ENCODE peak calls at places on chromosomes 1 and 21, in six cellular contexts. One of them, this sample, is unnamed.

GRCh38 chr21:42558846-42559245 is 45.2 kb downstream of the SLC37A1 start:
- DNase-seq in thyroid gland: no peak
- DNase-seq in Peyer's patch: no peak
- DNase-seq in HCT116: no peak
- DNase-seq in esophagus squamous epithelium: no peak
- DNase-seq in suprapubic skin: peak
- DNase-seq in this sample: no peak

GRCh38 chr1:39800471-39800835 is 11.8 kb upstream of the BMP8B start:
- DNase-seq in thyroid gland: no peak
- DNase-seq in esophagus squamous epithelium: no peak
- DNase-seq in HCT116: no peak
- DNase-seq in suprapubic skin: no peak
- DNase-seq in Peyer's patch: no peak
- DNase-seq in this sample: no peak

GRCh38 chr1:233788687-233789086 is 115.8 kb upstream of the SLC35F3 start:
- DNase-seq in thyroid gland: no peak
- DNase-seq in Peyer's patch: no peak
- DNase-seq in HCT116: no peak
- DNase-seq in suprapubic skin: no peak
- DNase-seq in esophagus squamous epithelium: no peak
- DNase-seq in this sample: no peak

GRCh38 chr1:172932981-172933380 is 117.8 kb downstream of the TNFSF18 start:
- DNase-seq in suprapubic skin: no peak
- DNase-seq in esophagus squamous epithelium: no peak
- DNase-seq in HCT116: no peak
- DNase-seq in Peyer's patch: no peak
- DNase-seq in thyroid gland: no peak
- DNase-seq in this sample: no peak

GRCh38 chr1:90045853-90046563 is 51.1 kb downstream of the ZNF326 start:
- DNase-seq in HCT116: peak
- DNase-seq in suprapubic skin: no peak
- DNase-seq in thyroid gland: no peak
- DNase-seq in Peyer's patch: no peak
- DNase-seq in esophagus squamous epithelium: no peak
- DNase-seq in this sample: no peak

GRCh38 chr1:84365225-84366221 is 32.8 kb upstream of the DNASE2B start:
- DNase-seq in esophagus squamous epithelium: no peak
- DNase-seq in suprapubic skin: no peak
- DNase-seq in Peyer's patch: peak
- DNase-seq in HCT116: peak
- DNase-seq in thyroid gland: no peak
- DNase-seq in this sample: no peak

GRCh38 chr1:45171575-45171974 is 34.8 kb downstream of the ZSWIM5 start:
- DNase-seq in thyroid gland: no peak
- DNase-seq in Peyer's patch: no peak
- DNase-seq in suprapubic skin: no peak
- DNase-seq in HCT116: no peak
- DNase-seq in esophagus squamous epithelium: no peak
- DNase-seq in this sample: no peak

GRCh38 chr1:1969505-1969900 is 34.1 kb downstream of the CFAP74 start:
- DNase-seq in HCT116: no peak
- DNase-seq in suprapubic skin: no peak
- DNase-seq in esophagus squamous epithelium: no peak
- DNase-seq in Peyer's patch: no peak
- DNase-seq in thyroid gland: no peak
- DNase-seq in this sample: no peak

GRCh38 chr1:66371233-66372005 is 162.5 kb upstream of the SGIP1 start:
- DNase-seq in suprapubic skin: no peak
- DNase-seq in esophagus squamous epithelium: no peak
- DNase-seq in Peyer's patch: no peak
- DNase-seq in HCT116: no peak
- DNase-seq in thyroid gland: no peak
- DNase-seq in this sample: no peak

GRCh38 chr1:27137022-27137542 is 17.8 kb downstream of the SLC9A1 start:
- DNase-seq in Peyer's patch: peak
- DNase-seq in esophagus squamous epithelium: peak
- DNase-seq in HCT116: no peak
- DNase-seq in thyroid gland: no peak
- DNase-seq in suprapubic skin: no peak
- DNase-seq in this sample: no peak

GRCh38 chr1:229221106-229222019 is 49.5 kb upstream of the RAB4A start:
- DNase-seq in esophagus squamous epithelium: no peak
- DNase-seq in HCT116: no peak
- DNase-seq in suprapubic skin: no peak
- DNase-seq in thyroid gland: peak
- DNase-seq in Peyer's patch: peak
- DNase-seq in this sample: no peak

GRCh38 chr1:10867914-10868598 is 71.6 kb upstream of the CASZ1 start:
- DNase-seq in esophagus squamous epithelium: no peak
- DNase-seq in HCT116: no peak
- DNase-seq in Peyer's patch: no peak
- DNase-seq in suprapubic skin: no peak
- DNase-seq in thyroid gland: no peak
- DNase-seq in this sample: no peak

GRCh38 chr1:168301664-168302320 is 21.1 kb downstream of the TBX19 start:
- DNase-seq in HCT116: peak
- DNase-seq in esophagus squamous epithelium: no peak
- DNase-seq in suprapubic skin: no peak
- DNase-seq in thyroid gland: no peak
- DNase-seq in Peyer's patch: no peak
- DNase-seq in this sample: no peak

GRCh38 chr1:152906023-152906565 is 2.3 kb upstream of the IVL start:
- DNase-seq in esophagus squamous epithelium: no peak
- DNase-seq in HCT116: peak
- DNase-seq in Peyer's patch: no peak
- DNase-seq in thyroid gland: no peak
- DNase-seq in suprapubic skin: no peak
- DNase-seq in this sample: no peak

GRCh38 chr1:100565533-100565932 is 27.6 kb downstream of the GPR88 start:
- DNase-seq in thyroid gland: no peak
- DNase-seq in suprapubic skin: no peak
- DNase-seq in esophagus squamous epithelium: no peak
- DNase-seq in Peyer's patch: no peak
- DNase-seq in HCT116: no peak
- DNase-seq in this sample: no peak

GRCh38 chr1:161218301-161219077 is 3.4 kb downstream of the FCER1G start:
- DNase-seq in thyroid gland: no peak
- DNase-seq in Peyer's patch: no peak
- DNase-seq in suprapubic skin: no peak
- DNase-seq in esophagus squamous epithelium: no peak
- DNase-seq in HCT116: no peak
- DNase-seq in this sample: no peak

GRCh38 chr1:91091812-91092211 is 70.0 kb upstream of the ZNF644 start:
- DNase-seq in suprapubic skin: no peak
- DNase-seq in thyroid gland: peak
- DNase-seq in Peyer's patch: no peak
- DNase-seq in esophagus squamous epithelium: no peak
- DNase-seq in HCT116: no peak
- DNase-seq in this sample: no peak

GRCh38 chr1:6967431-6968079 is 182.3 kb downstream of the CAMTA1 start:
- DNase-seq in thyroid gland: no peak
- DNase-seq in Peyer's patch: no peak
- DNase-seq in suprapubic skin: no peak
- DNase-seq in HCT116: no peak
- DNase-seq in esophagus squamous epithelium: no peak
- DNase-seq in this sample: no peak

GRCh38 chr1:109910963-109911798 is 532 bp downstream of the CSF1 start:
- DNase-seq in Peyer's patch: no peak
- DNase-seq in thyroid gland: peak
- DNase-seq in HCT116: no peak
- DNase-seq in esophagus squamous epithelium: no peak
- DNase-seq in suprapubic skin: no peak
- DNase-seq in this sample: no peak

GRCh38 chr1:180228648-180229482 is 1.2 kb upstream of the LHX4 start:
- DNase-seq in HCT116: no peak
- DNase-seq in esophagus squamous epithelium: no peak
- DNase-seq in thyroid gland: no peak
- DNase-seq in suprapubic skin: no peak
- DNase-seq in Peyer's patch: peak
- DNase-seq in this sample: peak

GRCh38 chr1:242824435-242824834 is 299.9 kb upstream of the PLD5 start:
- DNase-seq in suprapubic skin: no peak
- DNase-seq in esophagus squamous epithelium: no peak
- DNase-seq in thyroid gland: no peak
- DNase-seq in HCT116: no peak
- DNase-seq in Peyer's patch: no peak
- DNase-seq in this sample: no peak

GRCh38 chr1:41313661-41314131 is 47.5 kb upstream of the FOXO6 start:
- DNase-seq in esophagus squamous epithelium: no peak
- DNase-seq in Peyer's patch: no peak
- DNase-seq in suprapubic skin: no peak
- DNase-seq in HCT116: peak
- DNase-seq in thyroid gland: no peak
- DNase-seq in this sample: peak

GRCh38 chr1:1406101-1406820 is 832 bp downstream of the MRPL20 start:
- DNase-seq in suprapubic skin: no peak
- DNase-seq in Peyer's patch: no peak
- DNase-seq in esophagus squamous epithelium: no peak
- DNase-seq in HCT116: no peak
- DNase-seq in thyroid gland: no peak
- DNase-seq in this sample: no peak

GRCh38 chr1:203273206-203273868 is 32.0 kb upstream of the BTG2 start:
- DNase-seq in HCT116: peak
- DNase-seq in suprapubic skin: peak
- DNase-seq in thyroid gland: peak
- DNase-seq in esophagus squamous epithelium: peak
- DNase-seq in Peyer's patch: peak
- DNase-seq in this sample: peak

GRCh38 chr1:31645274-31645568 is 545 bp upstream of the PEF1 start:
- DNase-seq in HCT116: no peak
- DNase-seq in thyroid gland: no peak
- DNase-seq in suprapubic skin: no peak
- DNase-seq in esophagus squamous epithelium: no peak
- DNase-seq in Peyer's patch: no peak
- DNase-seq in this sample: no peak

GRCh38 chr1:31646259-31646960 is 1.7 kb upstream of the PEF1 start:
- DNase-seq in Peyer's patch: no peak
- DNase-seq in suprapubic skin: no peak
- DNase-seq in esophagus squamous epithelium: no peak
- DNase-seq in thyroid gland: no peak
- DNase-seq in HCT116: no peak
- DNase-seq in this sample: no peak

GRCh38 chr1:31642897-31643296 is 1.8 kb downstream of the PEF1 start:
- DNase-seq in HCT116: no peak
- DNase-seq in thyroid gland: peak
- DNase-seq in Peyer's patch: no peak
- DNase-seq in suprapubic skin: no peak
- DNase-seq in esophagus squamous epithelium: no peak
- DNase-seq in this sample: no peak

GRCh38 chr1:31643976-31644559 is 608 bp downstream of the PEF1 start:
- DNase-seq in esophagus squamous epithelium: no peak
- DNase-seq in Peyer's patch: no peak
- DNase-seq in HCT116: no peak
- DNase-seq in suprapubic skin: no peak
- DNase-seq in thyroid gland: no peak
- DNase-seq in this sample: no peak

DNA sequence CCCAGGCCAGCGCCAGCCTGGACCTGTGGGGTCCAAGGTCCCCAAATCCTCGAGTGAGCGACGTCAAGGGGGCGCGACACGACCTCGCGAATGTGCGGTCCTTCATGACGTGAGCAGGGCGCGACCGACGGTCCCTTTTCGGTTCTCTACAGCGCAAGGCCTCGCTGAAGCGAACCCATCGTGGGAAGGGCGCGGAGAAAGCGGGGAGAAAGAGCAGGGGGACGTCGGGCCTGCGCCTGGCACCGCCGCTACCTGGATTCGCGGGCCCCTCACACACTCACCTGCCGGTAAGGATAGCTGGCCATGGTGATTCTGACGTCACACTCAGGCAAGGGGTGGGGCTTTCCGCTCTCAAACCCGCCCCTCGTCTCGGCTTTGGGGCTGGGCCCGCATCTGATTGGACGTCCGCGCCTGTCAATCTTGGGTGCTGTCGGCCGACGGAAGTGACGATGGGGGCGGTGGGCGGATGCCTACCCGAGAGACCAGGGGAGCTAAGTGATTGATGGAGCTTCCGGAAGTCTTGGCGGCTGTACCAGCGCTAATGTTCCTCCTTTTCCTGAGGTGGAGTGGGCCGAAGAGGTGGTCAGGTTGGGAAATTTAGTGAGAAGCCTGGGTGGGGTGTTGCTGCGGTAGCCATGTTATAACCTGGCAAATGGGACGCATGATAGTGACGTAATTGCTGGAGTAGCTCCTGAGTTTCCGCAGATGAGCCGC is at the start of gene PEF1:
- DNase-seq in esophagus squamous epithelium: peak
- DNase-seq in HCT116: peak
- DNase-seq in thyroid gland: peak
- DNase-seq in suprapubic skin: peak
- DNase-seq in Peyer's patch: peak
- DNase-seq in this sample: peak
- TF ChIP-seq POLR2A in esophagus squamous epithelium: no peak
- TF ChIP-seq POLR2A in HCT116: peak
- TF ChIP-seq POLR2A in thyroid gland: peak
- TF ChIP-seq POLR2A in suprapubic skin: peak
- TF ChIP-seq POLR2A in Peyer's patch: peak
- TF ChIP-seq POLR2A in this sample: peak

DNA sequence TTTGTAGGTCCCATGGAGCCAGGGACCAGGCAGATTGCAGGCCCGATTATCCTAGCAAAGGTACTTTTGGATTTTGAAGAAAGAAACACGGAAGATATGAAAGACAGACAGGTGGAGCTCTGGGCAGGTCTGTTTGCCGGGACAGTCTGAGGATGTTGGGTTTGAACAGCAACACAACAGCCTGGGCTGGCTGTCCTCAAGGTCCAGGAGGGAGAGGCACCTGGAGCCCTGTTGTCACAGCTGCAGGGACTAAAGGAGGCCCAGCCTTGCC is 14.6 kb downstream of the H6PD start:
- DNase-seq in HCT116: no peak
- DNase-seq in thyroid gland: no peak
- DNase-seq in Peyer's patch: no peak
- DNase-seq in esophagus squamous epithelium: no peak
- DNase-seq in suprapubic skin: no peak
- DNase-seq in this sample: no peak
- H3K27ac ChIP-seq in HCT116: no peak
- H3K27ac ChIP-seq in thyroid gland: peak
- H3K27ac ChIP-seq in Peyer's patch: peak
- H3K27ac ChIP-seq in esophagus squamous epithelium: peak
- H3K27ac ChIP-seq in suprapubic skin: peak
- H3K27ac ChIP-seq in this sample: no peak

GRCh38 chr21:28793043-28793442 is 199.6 kb downstream of the LTN1 start:
- DNase-seq in esophagus squamous epithelium: no peak
- DNase-seq in Peyer's patch: no peak
- DNase-seq in thyroid gland: no peak
- DNase-seq in HCT116: no peak
- DNase-seq in suprapubic skin: no peak
- DNase-seq in this sample: no peak
- TF ChIP-seq CTCF in esophagus squamous epithelium: no peak
- TF ChIP-seq CTCF in Peyer's patch: peak
- TF ChIP-seq CTCF in thyroid gland: no peak
- TF ChIP-seq CTCF in HCT116: no peak
- TF ChIP-seq CTCF in suprapubic skin: no peak
- TF ChIP-seq CTCF in this sample: no peak

DNA sequence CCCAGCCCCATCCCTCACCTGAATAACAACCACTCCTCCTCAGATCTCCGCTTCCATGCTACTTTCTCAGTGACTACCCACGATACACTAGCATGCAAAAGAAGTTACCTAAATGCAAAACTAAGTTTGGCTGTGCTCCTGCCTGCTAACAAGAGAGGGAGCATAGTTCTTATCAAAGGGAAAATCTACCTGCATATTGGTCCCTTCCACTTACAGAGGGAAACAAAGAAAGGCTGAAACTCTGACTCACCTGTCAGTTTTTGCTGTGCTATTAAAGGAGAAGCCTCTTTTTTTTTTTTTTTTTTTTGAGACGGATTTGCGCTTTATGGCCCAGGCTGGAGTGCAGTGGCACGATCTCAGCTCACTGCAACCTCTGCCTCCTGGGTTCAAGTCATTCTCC is 43.8 kb upstream of the RAVER2 start:
- DNase-seq in suprapubic skin: no peak
- DNase-seq in HCT116: no peak
- DNase-seq in Peyer's patch: no peak
- DNase-seq in esophagus squamous epithelium: no peak
- DNase-seq in thyroid gland: no peak
- DNase-seq in this sample: no peak
- TF ChIP-seq POLR2A in suprapubic skin: no peak
- TF ChIP-seq POLR2A in HCT116: no peak
- TF ChIP-seq POLR2A in Peyer's patch: no peak
- TF ChIP-seq POLR2A in esophagus squamous epithelium: no peak
- TF ChIP-seq POLR2A in thyroid gland: no peak
- TF ChIP-seq POLR2A in this sample: no peak

This sample was measured in testis.